ENCODE peak calls at places on chromosome 19, in ten cellular contexts. One of them, this sample, is unnamed.

GRCh38 chr19:5805465-5806132 is 732 bp downstream of the NRTN start:
- DNase-seq in SK-N-SH: peak
- DNase-seq in mesothelial cell of epicardium: peak
- DNase-seq in T-helper 1 cell: peak
- DNase-seq in neural crest cell: peak
- DNase-seq in stimulated activated CD4-positive, alpha-beta T cell treated with anti-CD3 and anti-CD28 coated beads, Interleukin-15, amount 100 ng/mL, for 1 hour: peak
- DNase-seq in DMS53: peak
- DNase-seq in bronchial epithelial cell: no peak
- DNase-seq in progenitor cell of endocrine pancreas: peak
- DNase-seq in dermis microvascular lymphatic vessel endothelial cell: peak
- DNase-seq in this sample: no peak

GRCh38 chr19:1027020-1027952 is 878 bp downstream of the CNN2 start:
- DNase-seq in mesothelial cell of epicardium: no peak
- DNase-seq in SK-N-SH: no peak
- DNase-seq in neural crest cell: no peak
- DNase-seq in DMS53: peak
- DNase-seq in stimulated activated CD4-positive, alpha-beta T cell treated with anti-CD3 and anti-CD28 coated beads, Interleukin-15, amount 100 ng/mL, for 1 hour: no peak
- DNase-seq in T-helper 1 cell: no peak
- DNase-seq in dermis microvascular lymphatic vessel endothelial cell: no peak
- DNase-seq in progenitor cell of endocrine pancreas: no peak
- DNase-seq in bronchial epithelial cell: peak
- DNase-seq in this sample: no peak

GRCh38 chr19:51246153-51246552 is 4.7 kb upstream of the SIGLECL1 start:
- DNase-seq in SK-N-SH: no peak
- DNase-seq in neural crest cell: no peak
- DNase-seq in progenitor cell of endocrine pancreas: no peak
- DNase-seq in T-helper 1 cell: no peak
- DNase-seq in stimulated activated CD4-positive, alpha-beta T cell treated with anti-CD3 and anti-CD28 coated beads, Interleukin-15, amount 100 ng/mL, for 1 hour: no peak
- DNase-seq in mesothelial cell of epicardium: no peak
- DNase-seq in bronchial epithelial cell: no peak
- DNase-seq in DMS53: no peak
- DNase-seq in dermis microvascular lymphatic vessel endothelial cell: peak
- DNase-seq in this sample: no peak

GRCh38 chr19:58581227-58582141 is 8.3 kb upstream of the MZF1 start:
- DNase-seq in neural crest cell: peak
- DNase-seq in T-helper 1 cell: peak
- DNase-seq in stimulated activated CD4-positive, alpha-beta T cell treated with anti-CD3 and anti-CD28 coated beads, Interleukin-15, amount 100 ng/mL, for 1 hour: peak
- DNase-seq in bronchial epithelial cell: peak
- DNase-seq in dermis microvascular lymphatic vessel endothelial cell: peak
- DNase-seq in DMS53: no peak
- DNase-seq in progenitor cell of endocrine pancreas: peak
- DNase-seq in SK-N-SH: no peak
- DNase-seq in mesothelial cell of epicardium: peak
- DNase-seq in this sample: peak

GRCh38 chr19:21321996-21322395 is 7.2 kb downstream of the ZNF708 start:
- DNase-seq in stimulated activated CD4-positive, alpha-beta T cell treated with anti-CD3 and anti-CD28 coated beads, Interleukin-15, amount 100 ng/mL, for 1 hour: no peak
- DNase-seq in mesothelial cell of epicardium: no peak
- DNase-seq in SK-N-SH: no peak
- DNase-seq in bronchial epithelial cell: no peak
- DNase-seq in progenitor cell of endocrine pancreas: no peak
- DNase-seq in neural crest cell: no peak
- DNase-seq in DMS53: no peak
- DNase-seq in T-helper 1 cell: no peak
- DNase-seq in dermis microvascular lymphatic vessel endothelial cell: peak
- DNase-seq in this sample: no peak

GRCh38 chr19:3319643-3320353 is 46.6 kb upstream of the NFIC start:
- DNase-seq in DMS53: no peak
- DNase-seq in SK-N-SH: peak
- DNase-seq in T-helper 1 cell: no peak
- DNase-seq in neural crest cell: no peak
- DNase-seq in stimulated activated CD4-positive, alpha-beta T cell treated with anti-CD3 and anti-CD28 coated beads, Interleukin-15, amount 100 ng/mL, for 1 hour: no peak
- DNase-seq in bronchial epithelial cell: no peak
- DNase-seq in dermis microvascular lymphatic vessel endothelial cell: no peak
- DNase-seq in progenitor cell of endocrine pancreas: no peak
- DNase-seq in mesothelial cell of epicardium: no peak
- DNase-seq in this sample: no peak

GRCh38 chr19:45051929-45052579 is 13.2 kb downstream of the CLASRP start:
- DNase-seq in progenitor cell of endocrine pancreas: no peak
- DNase-seq in bronchial epithelial cell: no peak
- DNase-seq in dermis microvascular lymphatic vessel endothelial cell: no peak
- DNase-seq in SK-N-SH: no peak
- DNase-seq in T-helper 1 cell: no peak
- DNase-seq in neural crest cell: no peak
- DNase-seq in mesothelial cell of epicardium: no peak
- DNase-seq in stimulated activated CD4-positive, alpha-beta T cell treated with anti-CD3 and anti-CD28 coated beads, Interleukin-15, amount 100 ng/mL, for 1 hour: no peak
- DNase-seq in DMS53: no peak
- DNase-seq in this sample: no peak

GRCh38 chr19:48354332-48354992 is 9.3 kb downstream of the TMEM143 start:
- DNase-seq in dermis microvascular lymphatic vessel endothelial cell: no peak
- DNase-seq in stimulated activated CD4-positive, alpha-beta T cell treated with anti-CD3 and anti-CD28 coated beads, Interleukin-15, amount 100 ng/mL, for 1 hour: no peak
- DNase-seq in neural crest cell: peak
- DNase-seq in DMS53: peak
- DNase-seq in progenitor cell of endocrine pancreas: no peak
- DNase-seq in bronchial epithelial cell: no peak
- DNase-seq in SK-N-SH: no peak
- DNase-seq in T-helper 1 cell: no peak
- DNase-seq in mesothelial cell of epicardium: no peak
- DNase-seq in this sample: no peak

GRCh38 chr19:37361994-37362393 is 8.9 kb upstream of the ZNF527 start:
- DNase-seq in SK-N-SH: no peak
- DNase-seq in mesothelial cell of epicardium: no peak
- DNase-seq in DMS53: peak
- DNase-seq in bronchial epithelial cell: peak
- DNase-seq in stimulated activated CD4-positive, alpha-beta T cell treated with anti-CD3 and anti-CD28 coated beads, Interleukin-15, amount 100 ng/mL, for 1 hour: no peak
- DNase-seq in dermis microvascular lymphatic vessel endothelial cell: peak
- DNase-seq in progenitor cell of endocrine pancreas: no peak
- DNase-seq in T-helper 1 cell: no peak
- DNase-seq in neural crest cell: no peak
- DNase-seq in this sample: no peak

GRCh38 chr19:16369664-16370576 is 45.3 kb downstream of the KLF2 start:
- DNase-seq in stimulated activated CD4-positive, alpha-beta T cell treated with anti-CD3 and anti-CD28 coated beads, Interleukin-15, amount 100 ng/mL, for 1 hour: no peak
- DNase-seq in T-helper 1 cell: peak
- DNase-seq in mesothelial cell of epicardium: no peak
- DNase-seq in bronchial epithelial cell: no peak
- DNase-seq in dermis microvascular lymphatic vessel endothelial cell: no peak
- DNase-seq in progenitor cell of endocrine pancreas: no peak
- DNase-seq in DMS53: no peak
- DNase-seq in neural crest cell: no peak
- DNase-seq in SK-N-SH: no peak
- DNase-seq in this sample: no peak

GRCh38 chr19:18536475-18536874 is 6.9 kb downstream of the FKBP8 start:
- DNase-seq in neural crest cell: no peak
- DNase-seq in DMS53: no peak
- DNase-seq in SK-N-SH: no peak
- DNase-seq in T-helper 1 cell: no peak
- DNase-seq in dermis microvascular lymphatic vessel endothelial cell: no peak
- DNase-seq in progenitor cell of endocrine pancreas: no peak
- DNase-seq in bronchial epithelial cell: no peak
- DNase-seq in mesothelial cell of epicardium: no peak
- DNase-seq in stimulated activated CD4-positive, alpha-beta T cell treated with anti-CD3 and anti-CD28 coated beads, Interleukin-15, amount 100 ng/mL, for 1 hour: no peak
- DNase-seq in this sample: no peak

GRCh38 chr19:50693064-50693975 is 26.3 kb downstream of the SHANK1 start:
- DNase-seq in progenitor cell of endocrine pancreas: no peak
- DNase-seq in dermis microvascular lymphatic vessel endothelial cell: no peak
- DNase-seq in T-helper 1 cell: no peak
- DNase-seq in DMS53: no peak
- DNase-seq in neural crest cell: no peak
- DNase-seq in stimulated activated CD4-positive, alpha-beta T cell treated with anti-CD3 and anti-CD28 coated beads, Interleukin-15, amount 100 ng/mL, for 1 hour: no peak
- DNase-seq in mesothelial cell of epicardium: no peak
- DNase-seq in SK-N-SH: peak
- DNase-seq in bronchial epithelial cell: no peak
- DNase-seq in this sample: no peak

GRCh38 chr19:19140476-19140875 is 2.2 kb upstream of the TMEM161A start:
- DNase-seq in T-helper 1 cell: no peak
- DNase-seq in SK-N-SH: no peak
- DNase-seq in neural crest cell: no peak
- DNase-seq in stimulated activated CD4-positive, alpha-beta T cell treated with anti-CD3 and anti-CD28 coated beads, Interleukin-15, amount 100 ng/mL, for 1 hour: no peak
- DNase-seq in dermis microvascular lymphatic vessel endothelial cell: no peak
- DNase-seq in bronchial epithelial cell: no peak
- DNase-seq in progenitor cell of endocrine pancreas: no peak
- DNase-seq in mesothelial cell of epicardium: no peak
- DNase-seq in DMS53: no peak
- DNase-seq in this sample: no peak

GRCh38 chr19:6672693-6673290 is 2.8 kb upstream of the TNFSF14 start:
- DNase-seq in stimulated activated CD4-positive, alpha-beta T cell treated with anti-CD3 and anti-CD28 coated beads, Interleukin-15, amount 100 ng/mL, for 1 hour: no peak
- DNase-seq in T-helper 1 cell: no peak
- DNase-seq in bronchial epithelial cell: no peak
- DNase-seq in progenitor cell of endocrine pancreas: no peak
- DNase-seq in dermis microvascular lymphatic vessel endothelial cell: no peak
- DNase-seq in DMS53: no peak
- DNase-seq in mesothelial cell of epicardium: no peak
- DNase-seq in neural crest cell: no peak
- DNase-seq in SK-N-SH: no peak
- DNase-seq in this sample: no peak

GRCh38 chr19:41755328-41755913 is at the start of gene CEACAM6:
- DNase-seq in neural crest cell: no peak
- DNase-seq in T-helper 1 cell: no peak
- DNase-seq in progenitor cell of endocrine pancreas: no peak
- DNase-seq in stimulated activated CD4-positive, alpha-beta T cell treated with anti-CD3 and anti-CD28 coated beads, Interleukin-15, amount 100 ng/mL, for 1 hour: no peak
- DNase-seq in dermis microvascular lymphatic vessel endothelial cell: no peak
- DNase-seq in SK-N-SH: no peak
- DNase-seq in bronchial epithelial cell: no peak
- DNase-seq in DMS53: no peak
- DNase-seq in mesothelial cell of epicardium: no peak
- DNase-seq in this sample: peak

GRCh38 chr19:38564981-38565685 is 52.6 kb downstream of the MAP4K1 start:
- DNase-seq in DMS53: no peak
- DNase-seq in dermis microvascular lymphatic vessel endothelial cell: no peak
- DNase-seq in progenitor cell of endocrine pancreas: no peak
- DNase-seq in T-helper 1 cell: no peak
- DNase-seq in mesothelial cell of epicardium: no peak
- DNase-seq in neural crest cell: no peak
- DNase-seq in stimulated activated CD4-positive, alpha-beta T cell treated with anti-CD3 and anti-CD28 coated beads, Interleukin-15, amount 100 ng/mL, for 1 hour: no peak
- DNase-seq in SK-N-SH: peak
- DNase-seq in bronchial epithelial cell: no peak
- DNase-seq in this sample: no peak

GRCh38 chr19:35612224-35612558 is 344 bp upstream of the HAUS5 start:
- DNase-seq in neural crest cell: no peak
- DNase-seq in progenitor cell of endocrine pancreas: no peak
- DNase-seq in DMS53: no peak
- DNase-seq in stimulated activated CD4-positive, alpha-beta T cell treated with anti-CD3 and anti-CD28 coated beads, Interleukin-15, amount 100 ng/mL, for 1 hour: no peak
- DNase-seq in bronchial epithelial cell: no peak
- DNase-seq in mesothelial cell of epicardium: no peak
- DNase-seq in T-helper 1 cell: no peak
- DNase-seq in dermis microvascular lymphatic vessel endothelial cell: no peak
- DNase-seq in SK-N-SH: no peak
- DNase-seq in this sample: no peak

GRCh38 chr19:43721469-43722048 is 5.7 kb downstream of the IRGC start:
- DNase-seq in DMS53: no peak
- DNase-seq in T-helper 1 cell: no peak
- DNase-seq in neural crest cell: no peak
- DNase-seq in stimulated activated CD4-positive, alpha-beta T cell treated with anti-CD3 and anti-CD28 coated beads, Interleukin-15, amount 100 ng/mL, for 1 hour: no peak
- DNase-seq in progenitor cell of endocrine pancreas: no peak
- DNase-seq in SK-N-SH: no peak
- DNase-seq in dermis microvascular lymphatic vessel endothelial cell: no peak
- DNase-seq in bronchial epithelial cell: no peak
- DNase-seq in mesothelial cell of epicardium: no peak
- DNase-seq in this sample: no peak